ENCODE peak calls at places on chromosomes 3 and 15, in nine cellular contexts. One of them, this sample, is unnamed.

GRCh38 chr3:13280122-13280790 is 139.9 kb downstream of the NUP210 start:
- DNase-seq in myocyte: no peak
- DNase-seq in breast epithelium: no peak
- DNase-seq in NCI-H748 treated with DMSO at 0.1 percent for 48 hours: no peak
- DNase-seq in naive B cell: no peak
- DNase-seq in GM04504: no peak
- DNase-seq in activated T-cell treated with anti-CD3 and anti-CD28 coated beads, Interleukin-2, amount 50 U/mL, for 72 hours: no peak
- DNase-seq in hepatic stellate cell: no peak
- DNase-seq in HT-29: no peak
- DNase-seq in this sample: no peak

GRCh38 chr15:93307513-93307912 is 218.5 kb upstream of the RGMA start:
- DNase-seq in naive B cell: no peak
- DNase-seq in hepatic stellate cell: no peak
- DNase-seq in HT-29: no peak
- DNase-seq in myocyte: no peak
- DNase-seq in GM04504: no peak
- DNase-seq in activated T-cell treated with anti-CD3 and anti-CD28 coated beads, Interleukin-2, amount 50 U/mL, for 72 hours: no peak
- DNase-seq in NCI-H748 treated with DMSO at 0.1 percent for 48 hours: no peak
- DNase-seq in breast epithelium: no peak
- DNase-seq in this sample: no peak

GRCh38 chr3:130712718-130713423 is 33.8 kb downstream of the PIK3R4 start:
- DNase-seq in breast epithelium: no peak
- DNase-seq in myocyte: no peak
- DNase-seq in NCI-H748 treated with DMSO at 0.1 percent for 48 hours: no peak
- DNase-seq in GM04504: no peak
- DNase-seq in activated T-cell treated with anti-CD3 and anti-CD28 coated beads, Interleukin-2, amount 50 U/mL, for 72 hours: no peak
- DNase-seq in HT-29: no peak
- DNase-seq in naive B cell: no peak
- DNase-seq in hepatic stellate cell: no peak
- DNase-seq in this sample: no peak

GRCh38 chr3:88180398-88180999 is 30.7 kb downstream of the C3orf38 start:
- DNase-seq in HT-29: peak; percentile 23
- DNase-seq in GM04504: peak; percentile 6
- DNase-seq in breast epithelium: no peak
- DNase-seq in myocyte: peak; percentile 65
- DNase-seq in hepatic stellate cell: peak; percentile 19
- DNase-seq in activated T-cell treated with anti-CD3 and anti-CD28 coated beads, Interleukin-2, amount 50 U/mL, for 72 hours: peak; percentile 16
- DNase-seq in naive B cell: peak; percentile 15
- DNase-seq in NCI-H748 treated with DMSO at 0.1 percent for 48 hours: peak; percentile 12
- DNase-seq in this sample: peak; percentile 46

GRCh38 chr3:142888484-142889262 is at the start of gene PCOLCE2:
- DNase-seq in HT-29: no peak
- DNase-seq in activated T-cell treated with anti-CD3 and anti-CD28 coated beads, Interleukin-2, amount 50 U/mL, for 72 hours: peak; percentile 30
- DNase-seq in hepatic stellate cell: peak; percentile 51
- DNase-seq in breast epithelium: no peak
- DNase-seq in NCI-H748 treated with DMSO at 0.1 percent for 48 hours: peak; percentile 9
- DNase-seq in naive B cell: no peak
- DNase-seq in GM04504: no peak
- DNase-seq in myocyte: peak; percentile 16
- DNase-seq in this sample: peak; percentile 15

GRCh38 chr3:26719148-26719547 is 96.6 kb downstream of the LRRC3B start:
- DNase-seq in HT-29: no peak
- DNase-seq in NCI-H748 treated with DMSO at 0.1 percent for 48 hours: no peak
- DNase-seq in GM04504: no peak
- DNase-seq in breast epithelium: no peak
- DNase-seq in naive B cell: no peak
- DNase-seq in activated T-cell treated with anti-CD3 and anti-CD28 coated beads, Interleukin-2, amount 50 U/mL, for 72 hours: no peak
- DNase-seq in myocyte: no peak
- DNase-seq in hepatic stellate cell: no peak
- DNase-seq in this sample: no peak

GRCh38 chr3:136239094-136239493 is 11.0 kb upstream of the PCCB start:
- DNase-seq in breast epithelium: no peak
- DNase-seq in NCI-H748 treated with DMSO at 0.1 percent for 48 hours: no peak
- DNase-seq in myocyte: peak; percentile 16
- DNase-seq in hepatic stellate cell: no peak
- DNase-seq in activated T-cell treated with anti-CD3 and anti-CD28 coated beads, Interleukin-2, amount 50 U/mL, for 72 hours: no peak
- DNase-seq in GM04504: no peak
- DNase-seq in HT-29: no peak
- DNase-seq in naive B cell: no peak
- DNase-seq in this sample: no peak

GRCh38 chr3:124277516-124277890 is 285.6 kb upstream of the ROPN1 start:
- DNase-seq in hepatic stellate cell: no peak
- DNase-seq in activated T-cell treated with anti-CD3 and anti-CD28 coated beads, Interleukin-2, amount 50 U/mL, for 72 hours: no peak
- DNase-seq in naive B cell: no peak
- DNase-seq in myocyte: no peak
- DNase-seq in NCI-H748 treated with DMSO at 0.1 percent for 48 hours: no peak
- DNase-seq in breast epithelium: no peak
- DNase-seq in HT-29: no peak
- DNase-seq in GM04504: no peak
- DNase-seq in this sample: no peak

GRCh38 chr15:40844543-40844981 is 714 bp downstream of the SPINT1 start:
- DNase-seq in NCI-H748 treated with DMSO at 0.1 percent for 48 hours: no peak
- DNase-seq in breast epithelium: peak; percentile 60
- DNase-seq in HT-29: peak; percentile 61
- DNase-seq in GM04504: no peak
- DNase-seq in hepatic stellate cell: no peak
- DNase-seq in naive B cell: peak; percentile 47
- DNase-seq in myocyte: no peak
- DNase-seq in activated T-cell treated with anti-CD3 and anti-CD28 coated beads, Interleukin-2, amount 50 U/mL, for 72 hours: peak; percentile 64
- DNase-seq in this sample: no peak

GRCh38 chr15:88638626-88639372 is at the start of gene ISG20:
- DNase-seq in hepatic stellate cell: peak; percentile 98
- DNase-seq in HT-29: peak; percentile 97
- DNase-seq in NCI-H748 treated with DMSO at 0.1 percent for 48 hours: peak; percentile 52
- DNase-seq in activated T-cell treated with anti-CD3 and anti-CD28 coated beads, Interleukin-2, amount 50 U/mL, for 72 hours: peak; percentile 95
- DNase-seq in breast epithelium: peak; percentile 86
- DNase-seq in naive B cell: peak; percentile 98
- DNase-seq in myocyte: peak; percentile 94
- DNase-seq in GM04504: peak; percentile 92
- DNase-seq in this sample: peak; percentile 59

GRCh38 chr3:160099855-160100254 is 111.2 kb downstream of the IL12A start:
- DNase-seq in HT-29: no peak
- DNase-seq in GM04504: no peak
- DNase-seq in NCI-H748 treated with DMSO at 0.1 percent for 48 hours: no peak
- DNase-seq in breast epithelium: no peak
- DNase-seq in myocyte: no peak
- DNase-seq in activated T-cell treated with anti-CD3 and anti-CD28 coated beads, Interleukin-2, amount 50 U/mL, for 72 hours: no peak
- DNase-seq in hepatic stellate cell: no peak
- DNase-seq in naive B cell: no peak
- DNase-seq in this sample: no peak

GRCh38 chr3:124702950-124703349 is 27.3 kb upstream of the UMPS start:
- DNase-seq in myocyte: no peak
- DNase-seq in hepatic stellate cell: no peak
- DNase-seq in breast epithelium: no peak
- DNase-seq in GM04504: no peak
- DNase-seq in HT-29: no peak
- DNase-seq in naive B cell: no peak
- DNase-seq in activated T-cell treated with anti-CD3 and anti-CD28 coated beads, Interleukin-2, amount 50 U/mL, for 72 hours: no peak
- DNase-seq in NCI-H748 treated with DMSO at 0.1 percent for 48 hours: no peak
- DNase-seq in this sample: no peak

GRCh38 chr3:117871934-117872333 is 1162.4 kb downstream of the TUSC7 start:
- DNase-seq in breast epithelium: no peak
- DNase-seq in GM04504: no peak
- DNase-seq in hepatic stellate cell: no peak
- DNase-seq in naive B cell: no peak
- DNase-seq in activated T-cell treated with anti-CD3 and anti-CD28 coated beads, Interleukin-2, amount 50 U/mL, for 72 hours: no peak
- DNase-seq in NCI-H748 treated with DMSO at 0.1 percent for 48 hours: no peak
- DNase-seq in myocyte: no peak
- DNase-seq in HT-29: no peak
- DNase-seq in this sample: no peak

GRCh38 chr15:45646220-45646619 is 11.4 kb downstream of the SQOR start:
- DNase-seq in myocyte: no peak
- DNase-seq in naive B cell: no peak
- DNase-seq in GM04504: no peak
- DNase-seq in NCI-H748 treated with DMSO at 0.1 percent for 48 hours: no peak
- DNase-seq in breast epithelium: no peak
- DNase-seq in activated T-cell treated with anti-CD3 and anti-CD28 coated beads, Interleukin-2, amount 50 U/mL, for 72 hours: no peak
- DNase-seq in hepatic stellate cell: no peak
- DNase-seq in HT-29: no peak
- DNase-seq in this sample: no peak

GRCh38 chr3:151439652-151440125 is 21.2 kb downstream of the IGSF10 start:
- DNase-seq in breast epithelium: no peak
- DNase-seq in NCI-H748 treated with DMSO at 0.1 percent for 48 hours: peak; percentile 7
- DNase-seq in myocyte: peak; percentile 69
- DNase-seq in naive B cell: peak; percentile 12
- DNase-seq in GM04504: peak; percentile 69
- DNase-seq in hepatic stellate cell: peak; percentile 49
- DNase-seq in activated T-cell treated with anti-CD3 and anti-CD28 coated beads, Interleukin-2, amount 50 U/mL, for 72 hours: peak; percentile 11
- DNase-seq in HT-29: peak; percentile 96
- DNase-seq in this sample: peak; percentile 40

GRCh38 chr15:31158858-31159569 is 57.5 kb upstream of the TRPM1 start:
- DNase-seq in myocyte: no peak
- DNase-seq in naive B cell: no peak
- DNase-seq in NCI-H748 treated with DMSO at 0.1 percent for 48 hours: no peak
- DNase-seq in hepatic stellate cell: no peak
- DNase-seq in breast epithelium: no peak
- DNase-seq in HT-29: no peak
- DNase-seq in activated T-cell treated with anti-CD3 and anti-CD28 coated beads, Interleukin-2, amount 50 U/mL, for 72 hours: no peak
- DNase-seq in GM04504: no peak
- DNase-seq in this sample: no peak

GRCh38 chr3:45693941-45694521 is 4.8 kb downstream of the SACM1L start:
- DNase-seq in myocyte: no peak
- DNase-seq in naive B cell: peak; percentile 28
- DNase-seq in HT-29: no peak
- DNase-seq in activated T-cell treated with anti-CD3 and anti-CD28 coated beads, Interleukin-2, amount 50 U/mL, for 72 hours: peak; percentile 38
- DNase-seq in GM04504: no peak
- DNase-seq in breast epithelium: no peak
- DNase-seq in hepatic stellate cell: no peak
- DNase-seq in NCI-H748 treated with DMSO at 0.1 percent for 48 hours: no peak
- DNase-seq in this sample: no peak

GRCh38 chr3:194548346-194549321 is 61.8 kb upstream of the ATP13A3 start:
- DNase-seq in myocyte: no peak
- DNase-seq in activated T-cell treated with anti-CD3 and anti-CD28 coated beads, Interleukin-2, amount 50 U/mL, for 72 hours: no peak
- DNase-seq in naive B cell: no peak
- DNase-seq in breast epithelium: no peak
- DNase-seq in GM04504: no peak
- DNase-seq in NCI-H748 treated with DMSO at 0.1 percent for 48 hours: no peak
- DNase-seq in hepatic stellate cell: no peak
- DNase-seq in HT-29: no peak
- DNase-seq in this sample: no peak

GRCh38 chr15:37764733-37765191 is 169.7 kb upstream of the TMCO5A start:
- DNase-seq in activated T-cell treated with anti-CD3 and anti-CD28 coated beads, Interleukin-2, amount 50 U/mL, for 72 hours: peak; percentile 21
- DNase-seq in myocyte: peak; percentile 79
- DNase-seq in breast epithelium: no peak
- DNase-seq in hepatic stellate cell: peak; percentile 40
- DNase-seq in naive B cell: peak; percentile 5
- DNase-seq in HT-29: peak; percentile 76
- DNase-seq in NCI-H748 treated with DMSO at 0.1 percent for 48 hours: no peak
- DNase-seq in GM04504: peak; percentile 31
- DNase-seq in this sample: peak; percentile 33

GRCh38 chr3:40645883-40646282 is 121.1 kb downstream of the ZNF621 start:
- DNase-seq in GM04504: no peak
- DNase-seq in NCI-H748 treated with DMSO at 0.1 percent for 48 hours: no peak
- DNase-seq in hepatic stellate cell: no peak
- DNase-seq in breast epithelium: no peak
- DNase-seq in myocyte: peak; percentile 78
- DNase-seq in activated T-cell treated with anti-CD3 and anti-CD28 coated beads, Interleukin-2, amount 50 U/mL, for 72 hours: no peak
- DNase-seq in naive B cell: no peak
- DNase-seq in HT-29: no peak
- DNase-seq in this sample: no peak

GRCh38 chr3:128949158-128949557 is 44.7 kb downstream of the CFAP92 start:
- DNase-seq in breast epithelium: no peak
- DNase-seq in naive B cell: no peak
- DNase-seq in HT-29: no peak
- DNase-seq in GM04504: no peak
- DNase-seq in NCI-H748 treated with DMSO at 0.1 percent for 48 hours: no peak
- DNase-seq in activated T-cell treated with anti-CD3 and anti-CD28 coated beads, Interleukin-2, amount 50 U/mL, for 72 hours: no peak
- DNase-seq in myocyte: no peak
- DNase-seq in hepatic stellate cell: no peak
- DNase-seq in this sample: no peak

GRCh38 chr3:58032186-58032585 is 24.0 kb downstream of the FLNB start:
- DNase-seq in hepatic stellate cell: no peak
- DNase-seq in activated T-cell treated with anti-CD3 and anti-CD28 coated beads, Interleukin-2, amount 50 U/mL, for 72 hours: no peak
- DNase-seq in GM04504: no peak
- DNase-seq in NCI-H748 treated with DMSO at 0.1 percent for 48 hours: no peak
- DNase-seq in myocyte: no peak
- DNase-seq in naive B cell: no peak
- DNase-seq in HT-29: no peak
- DNase-seq in breast epithelium: no peak
- DNase-seq in this sample: no peak

GRCh38 chr3:153633407-153633806 is 471.4 kb downstream of the RAP2B start:
- DNase-seq in breast epithelium: no peak
- DNase-seq in NCI-H748 treated with DMSO at 0.1 percent for 48 hours: no peak
- DNase-seq in myocyte: no peak
- DNase-seq in HT-29: no peak
- DNase-seq in hepatic stellate cell: no peak
- DNase-seq in naive B cell: no peak
- DNase-seq in GM04504: no peak
- DNase-seq in activated T-cell treated with anti-CD3 and anti-CD28 coated beads, Interleukin-2, amount 50 U/mL, for 72 hours: peak; percentile 10
- DNase-seq in this sample: no peak

GRCh38 chr3:159987291-159987711 is 1.3 kb upstream of the IL12A start:
- DNase-seq in HT-29: no peak
- DNase-seq in activated T-cell treated with anti-CD3 and anti-CD28 coated beads, Interleukin-2, amount 50 U/mL, for 72 hours: peak; percentile 15
- DNase-seq in GM04504: peak; percentile 49
- DNase-seq in myocyte: peak; percentile 89
- DNase-seq in NCI-H748 treated with DMSO at 0.1 percent for 48 hours: no peak
- DNase-seq in hepatic stellate cell: no peak
- DNase-seq in breast epithelium: no peak
- DNase-seq in naive B cell: no peak
- DNase-seq in this sample: no peak

GRCh38 chr3:174016186-174016585 is 618.6 kb downstream of the NLGN1 start:
- DNase-seq in naive B cell: no peak
- DNase-seq in activated T-cell treated with anti-CD3 and anti-CD28 coated beads, Interleukin-2, amount 50 U/mL, for 72 hours: no peak
- DNase-seq in GM04504: no peak
- DNase-seq in NCI-H748 treated with DMSO at 0.1 percent for 48 hours: no peak
- DNase-seq in myocyte: peak; percentile 3
- DNase-seq in breast epithelium: no peak
- DNase-seq in HT-29: no peak
- DNase-seq in hepatic stellate cell: peak; percentile 12
- DNase-seq in this sample: no peak

GRCh38 chr3:37676885-37677284 is 184.8 kb upstream of the CTDSPL start:
- DNase-seq in GM04504: no peak
- DNase-seq in activated T-cell treated with anti-CD3 and anti-CD28 coated beads, Interleukin-2, amount 50 U/mL, for 72 hours: no peak
- DNase-seq in hepatic stellate cell: no peak
- DNase-seq in naive B cell: no peak
- DNase-seq in myocyte: no peak
- DNase-seq in breast epithelium: no peak
- DNase-seq in NCI-H748 treated with DMSO at 0.1 percent for 48 hours: no peak
- DNase-seq in HT-29: no peak
- DNase-seq in this sample: no peak

GRCh38 chr3:159825216-159825854 is 163.3 kb upstream of the IL12A start:
- DNase-seq in NCI-H748 treated with DMSO at 0.1 percent for 48 hours: no peak
- DNase-seq in hepatic stellate cell: no peak
- DNase-seq in naive B cell: no peak
- DNase-seq in HT-29: peak; percentile 25
- DNase-seq in GM04504: no peak
- DNase-seq in activated T-cell treated with anti-CD3 and anti-CD28 coated beads, Interleukin-2, amount 50 U/mL, for 72 hours: no peak
- DNase-seq in breast epithelium: no peak
- DNase-seq in myocyte: no peak
- DNase-seq in this sample: no peak

GRCh38 chr15:51908312-51908711 is 63.3 kb downstream of the LEO1 start:
- DNase-seq in naive B cell: no peak
- DNase-seq in HT-29: no peak
- DNase-seq in hepatic stellate cell: no peak
- DNase-seq in NCI-H748 treated with DMSO at 0.1 percent for 48 hours: no peak
- DNase-seq in myocyte: no peak
- DNase-seq in GM04504: no peak
- DNase-seq in breast epithelium: no peak
- DNase-seq in activated T-cell treated with anti-CD3 and anti-CD28 coated beads, Interleukin-2, amount 50 U/mL, for 72 hours: no peak
- DNase-seq in this sample: no peak

GRCh38 chr15:31434418-31435255 is 108.0 kb downstream of the KLF13 start:
- DNase-seq in activated T-cell treated with anti-CD3 and anti-CD28 coated beads, Interleukin-2, amount 50 U/mL, for 72 hours: peak; percentile 90
- DNase-seq in NCI-H748 treated with DMSO at 0.1 percent for 48 hours: no peak
- DNase-seq in breast epithelium: no peak
- DNase-seq in HT-29: no peak
- DNase-seq in GM04504: peak; percentile 56
- DNase-seq in myocyte: no peak
- DNase-seq in naive B cell: peak; percentile 55
- DNase-seq in hepatic stellate cell: peak; percentile 87
- DNase-seq in this sample: no peak

GRCh38 chr15:65980824-65981456 is 111.6 kb downstream of the RAB11A start:
- DNase-seq in hepatic stellate cell: peak; percentile 76
- DNase-seq in HT-29: peak; percentile 91
- DNase-seq in naive B cell: no peak
- DNase-seq in NCI-H748 treated with DMSO at 0.1 percent for 48 hours: no peak
- DNase-seq in activated T-cell treated with anti-CD3 and anti-CD28 coated beads, Interleukin-2, amount 50 U/mL, for 72 hours: peak; percentile 23
- DNase-seq in GM04504: peak; percentile 40
- DNase-seq in breast epithelium: peak; percentile 57
- DNase-seq in myocyte: peak; percentile 53
- DNase-seq in this sample: peak; percentile 63

GRCh38 chr3:13248640-13249039 is 171.5 kb downstream of the NUP210 start:
- DNase-seq in GM04504: no peak
- DNase-seq in HT-29: no peak
- DNase-seq in activated T-cell treated with anti-CD3 and anti-CD28 coated beads, Interleukin-2, amount 50 U/mL, for 72 hours: no peak
- DNase-seq in NCI-H748 treated with DMSO at 0.1 percent for 48 hours: no peak
- DNase-seq in hepatic stellate cell: no peak
- DNase-seq in myocyte: no peak
- DNase-seq in breast epithelium: no peak
- DNase-seq in naive B cell: no peak
- DNase-seq in this sample: no peak